ENCODE peak calls at places on chromosomes 12 and 14, in six cellular contexts. One of them, this sample, is unnamed.

GRCh38 chr14:99679543-99679942 is 4.6 kb upstream of the CYP46A1 start:
- DNase-seq in fibroblast of the aortic adventitia: no peak
- DNase-seq in kidney glomerular epithelial cell: no peak
- DNase-seq in T-helper 9 cell: no peak
- DNase-seq in RWPE2: no peak
- DNase-seq in AG08396: no peak
- DNase-seq in this sample: no peak

GRCh38 chr12:25992026-25992782 is 33.7 kb downstream of the RASSF8 start:
- DNase-seq in kidney glomerular epithelial cell: peak
- DNase-seq in RWPE2: no peak
- DNase-seq in T-helper 9 cell: no peak
- DNase-seq in fibroblast of the aortic adventitia: no peak
- DNase-seq in AG08396: no peak
- DNase-seq in this sample: no peak

GRCh38 chr14:38400751-38401150 is 144.9 kb upstream of the CLEC14A start:
- DNase-seq in RWPE2: no peak
- DNase-seq in T-helper 9 cell: no peak
- DNase-seq in fibroblast of the aortic adventitia: no peak
- DNase-seq in AG08396: no peak
- DNase-seq in kidney glomerular epithelial cell: no peak
- DNase-seq in this sample: no peak

GRCh38 chr14:69610020-69610858 is 1.2 kb upstream of the SUSD6 start:
- DNase-seq in T-helper 9 cell: no peak
- DNase-seq in RWPE2: no peak
- DNase-seq in fibroblast of the aortic adventitia: no peak
- DNase-seq in AG08396: no peak
- DNase-seq in kidney glomerular epithelial cell: no peak
- DNase-seq in this sample: no peak

GRCh38 chr12:124594851-124595250 is 27.4 kb upstream of the NCOR2 start:
- DNase-seq in kidney glomerular epithelial cell: no peak
- DNase-seq in T-helper 9 cell: no peak
- DNase-seq in fibroblast of the aortic adventitia: no peak
- DNase-seq in RWPE2: no peak
- DNase-seq in AG08396: no peak
- DNase-seq in this sample: no peak

GRCh38 chr12:15600223-15600935 is 188.8 kb downstream of the EPS8 start:
- DNase-seq in fibroblast of the aortic adventitia: peak
- DNase-seq in kidney glomerular epithelial cell: no peak
- DNase-seq in AG08396: no peak
- DNase-seq in RWPE2: no peak
- DNase-seq in T-helper 9 cell: no peak
- DNase-seq in this sample: no peak

GRCh38 chr12:97921957-97922722 is 459.5 kb downstream of the RMST start:
- DNase-seq in T-helper 9 cell: no peak
- DNase-seq in RWPE2: no peak
- DNase-seq in fibroblast of the aortic adventitia: peak
- DNase-seq in AG08396: no peak
- DNase-seq in kidney glomerular epithelial cell: peak
- DNase-seq in this sample: peak

GRCh38 chr12:76478045-76478444 is 81.5 kb downstream of the OSBPL8 start:
- DNase-seq in AG08396: no peak
- DNase-seq in fibroblast of the aortic adventitia: no peak
- DNase-seq in RWPE2: no peak
- DNase-seq in T-helper 9 cell: no peak
- DNase-seq in kidney glomerular epithelial cell: no peak
- DNase-seq in this sample: no peak

GRCh38 chr12:12510141-12510540 is 52.5 kb downstream of the DUSP16 start:
- DNase-seq in kidney glomerular epithelial cell: peak
- DNase-seq in RWPE2: no peak
- DNase-seq in fibroblast of the aortic adventitia: peak
- DNase-seq in T-helper 9 cell: no peak
- DNase-seq in AG08396: peak
- DNase-seq in this sample: peak

GRCh38 chr12:55737581-55738112 is 5.3 kb upstream of the GDF11 start:
- DNase-seq in T-helper 9 cell: no peak
- DNase-seq in kidney glomerular epithelial cell: no peak
- DNase-seq in fibroblast of the aortic adventitia: no peak
- DNase-seq in AG08396: no peak
- DNase-seq in RWPE2: no peak
- DNase-seq in this sample: no peak

GRCh38 chr12:19737019-19737418 is 297.7 kb downstream of the AEBP2 start:
- DNase-seq in kidney glomerular epithelial cell: no peak
- DNase-seq in RWPE2: no peak
- DNase-seq in T-helper 9 cell: no peak
- DNase-seq in fibroblast of the aortic adventitia: no peak
- DNase-seq in AG08396: no peak
- DNase-seq in this sample: no peak

GRCh38 chr12:24991209-24992049 is 42.5 kb upstream of the BCAT1 start:
- DNase-seq in fibroblast of the aortic adventitia: peak
- DNase-seq in AG08396: peak
- DNase-seq in RWPE2: no peak
- DNase-seq in T-helper 9 cell: no peak
- DNase-seq in kidney glomerular epithelial cell: peak
- DNase-seq in this sample: peak

GRCh38 chr14:76322594-76323220 is 53.2 kb upstream of the ESRRB start:
- DNase-seq in fibroblast of the aortic adventitia: no peak
- DNase-seq in kidney glomerular epithelial cell: no peak
- DNase-seq in AG08396: no peak
- DNase-seq in RWPE2: peak
- DNase-seq in T-helper 9 cell: no peak
- DNase-seq in this sample: no peak

GRCh38 chr12:18373176-18373575 is 111.9 kb downstream of the PIK3C2G start:
- DNase-seq in T-helper 9 cell: no peak
- DNase-seq in RWPE2: no peak
- DNase-seq in fibroblast of the aortic adventitia: no peak
- DNase-seq in AG08396: no peak
- DNase-seq in kidney glomerular epithelial cell: no peak
- DNase-seq in this sample: no peak

GRCh38 chr12:6551496-6552139 is 4.2 kb downstream of the IFFO1 start:
- DNase-seq in RWPE2: no peak
- DNase-seq in kidney glomerular epithelial cell: peak
- DNase-seq in fibroblast of the aortic adventitia: peak
- DNase-seq in T-helper 9 cell: no peak
- DNase-seq in AG08396: peak
- DNase-seq in this sample: peak

GRCh38 chr14:70289138-70289537 is 70.3 kb downstream of the COX16 start:
- DNase-seq in T-helper 9 cell: no peak
- DNase-seq in kidney glomerular epithelial cell: no peak
- DNase-seq in fibroblast of the aortic adventitia: no peak
- DNase-seq in AG08396: no peak
- DNase-seq in RWPE2: no peak
- DNase-seq in this sample: no peak

GRCh38 chr14:79629891-79630560 is 581.3 kb downstream of the DIO2 start:
- DNase-seq in fibroblast of the aortic adventitia: no peak
- DNase-seq in T-helper 9 cell: no peak
- DNase-seq in AG08396: no peak
- DNase-seq in RWPE2: no peak
- DNase-seq in kidney glomerular epithelial cell: peak
- DNase-seq in this sample: no peak

GRCh38 chr14:50961606-50962259 is 17.4 kb upstream of the PYGL start:
- DNase-seq in fibroblast of the aortic adventitia: peak
- DNase-seq in T-helper 9 cell: no peak
- DNase-seq in RWPE2: no peak
- DNase-seq in kidney glomerular epithelial cell: peak
- DNase-seq in AG08396: peak
- DNase-seq in this sample: peak

GRCh38 chr12:116370004-116370404 is 92.5 kb upstream of the MED13L start:
- DNase-seq in T-helper 9 cell: no peak
- DNase-seq in kidney glomerular epithelial cell: no peak
- DNase-seq in AG08396: peak
- DNase-seq in fibroblast of the aortic adventitia: peak
- DNase-seq in RWPE2: no peak
- DNase-seq in this sample: peak

GRCh38 chr14:74349757-74350156 is 1.5 kb downstream of the VRTN start:
- DNase-seq in AG08396: peak
- DNase-seq in kidney glomerular epithelial cell: no peak
- DNase-seq in RWPE2: no peak
- DNase-seq in T-helper 9 cell: no peak
- DNase-seq in fibroblast of the aortic adventitia: no peak
- DNase-seq in this sample: no peak

GRCh38 chr12:57737467-57738141 is 938 bp downstream of the AGAP2 start:
- DNase-seq in T-helper 9 cell: no peak
- DNase-seq in fibroblast of the aortic adventitia: no peak
- DNase-seq in RWPE2: no peak
- DNase-seq in AG08396: peak
- DNase-seq in kidney glomerular epithelial cell: no peak
- DNase-seq in this sample: peak

GRCh38 chr14:76918176-76918750 is 92.1 kb downstream of the LRRC74A start:
- DNase-seq in AG08396: peak
- DNase-seq in RWPE2: no peak
- DNase-seq in fibroblast of the aortic adventitia: peak
- DNase-seq in T-helper 9 cell: no peak
- DNase-seq in kidney glomerular epithelial cell: peak
- DNase-seq in this sample: peak

GRCh38 chr14:80973918-80974317 is 18.5 kb downstream of the TSHR start:
- DNase-seq in T-helper 9 cell: no peak
- DNase-seq in RWPE2: no peak
- DNase-seq in AG08396: no peak
- DNase-seq in fibroblast of the aortic adventitia: no peak
- DNase-seq in kidney glomerular epithelial cell: peak
- DNase-seq in this sample: no peak

GRCh38 chr12:111107392-111108178 is 187.2 kb upstream of the MYL2 start:
- DNase-seq in RWPE2: no peak
- DNase-seq in fibroblast of the aortic adventitia: no peak
- DNase-seq in AG08396: no peak
- DNase-seq in kidney glomerular epithelial cell: no peak
- DNase-seq in T-helper 9 cell: no peak
- DNase-seq in this sample: no peak

GRCh38 chr12:43336962-43337555 is 214.9 kb downstream of the ADAMTS20 start:
- DNase-seq in fibroblast of the aortic adventitia: peak
- DNase-seq in AG08396: peak
- DNase-seq in T-helper 9 cell: no peak
- DNase-seq in kidney glomerular epithelial cell: peak
- DNase-seq in RWPE2: no peak
- DNase-seq in this sample: peak

GRCh38 chr12:75553865-75554555 is 42.6 kb upstream of the KRR1 start:
- DNase-seq in AG08396: no peak
- DNase-seq in T-helper 9 cell: no peak
- DNase-seq in kidney glomerular epithelial cell: peak
- DNase-seq in fibroblast of the aortic adventitia: peak
- DNase-seq in RWPE2: no peak
- DNase-seq in this sample: peak

GRCh38 chr12:93441111-93441616 is 583 bp downstream of the UBE2N start:
- DNase-seq in kidney glomerular epithelial cell: no peak
- DNase-seq in RWPE2: no peak
- DNase-seq in AG08396: peak
- DNase-seq in fibroblast of the aortic adventitia: no peak
- DNase-seq in T-helper 9 cell: peak
- DNase-seq in this sample: peak

GRCh38 chr12:40672650-40673319 is 19.5 kb upstream of the CNTN1 start:
- DNase-seq in T-helper 9 cell: no peak
- DNase-seq in kidney glomerular epithelial cell: no peak
- DNase-seq in fibroblast of the aortic adventitia: no peak
- DNase-seq in RWPE2: no peak
- DNase-seq in AG08396: no peak
- DNase-seq in this sample: no peak

GRCh38 chr12:15662303-15662980 is 126.7 kb downstream of the EPS8 start:
- DNase-seq in kidney glomerular epithelial cell: peak
- DNase-seq in AG08396: peak
- DNase-seq in T-helper 9 cell: no peak
- DNase-seq in RWPE2: no peak
- DNase-seq in fibroblast of the aortic adventitia: peak
- DNase-seq in this sample: peak

GRCh38 chr12:109266106-109266879 is 42.8 kb downstream of the FOXN4 start:
- DNase-seq in T-helper 9 cell: no peak
- DNase-seq in AG08396: no peak
- DNase-seq in fibroblast of the aortic adventitia: no peak
- DNase-seq in RWPE2: no peak
- DNase-seq in kidney glomerular epithelial cell: no peak
- DNase-seq in this sample: no peak

GRCh38 chr12:29782821-29783772 is 645 bp downstream of the TMTC1 start:
- DNase-seq in RWPE2: peak
- DNase-seq in fibroblast of the aortic adventitia: peak
- DNase-seq in kidney glomerular epithelial cell: no peak
- DNase-seq in AG08396: peak
- DNase-seq in T-helper 9 cell: no peak
- DNase-seq in this sample: peak

GRCh38 chr12:78035913-78036658 is 205.4 kb downstream of the NAV3 start:
- DNase-seq in AG08396: peak
- DNase-seq in T-helper 9 cell: no peak
- DNase-seq in RWPE2: no peak
- DNase-seq in kidney glomerular epithelial cell: no peak
- DNase-seq in fibroblast of the aortic adventitia: peak
- DNase-seq in this sample: no peak

GRCh38 chr12:104668274-104668718 is 211.5 kb downstream of the CHST11 start:
- DNase-seq in RWPE2: no peak
- DNase-seq in kidney glomerular epithelial cell: no peak
- DNase-seq in AG08396: no peak
- DNase-seq in fibroblast of the aortic adventitia: peak
- DNase-seq in T-helper 9 cell: no peak
- DNase-seq in this sample: no peak

GRCh38 chr14:32702571-32702970 is 236.1 kb upstream of the NPAS3 start:
- DNase-seq in RWPE2: no peak
- DNase-seq in AG08396: peak
- DNase-seq in fibroblast of the aortic adventitia: peak
- DNase-seq in kidney glomerular epithelial cell: no peak
- DNase-seq in T-helper 9 cell: no peak
- DNase-seq in this sample: peak